ENCODE peak calls at places on chromosome 4, in seven cellular contexts. B is A549, F is endothelial cell of umbilical vein, E is HepG2, P is sigmoid colon, I is lower leg skin, H is transverse colon. J is an unnamed sample.

GRCh38 chr4:76449824-76450223 is 14.8 kb downstream of the SHROOM3 start:
- DNase-seq in P (no peak), H (no peak), F (no peak), B (no peak), E (no peak), I (no peak), J (no peak)

GRCh38 chr4:101279377-101279871 is 67.9 kb downstream of the PPP3CA start:
- DNase-seq in H (no peak), I (no peak), P (peak; percentile 74), B (peak; percentile 46), E (no peak), F (peak; percentile 67), J (peak; percentile 75)

GRCh38 chr4:103272174-103272573 is 74.0 kb upstream of the CENPE start:
- DNase-seq in B (no peak), I (no peak), H (no peak), P (no peak), F (no peak), E (no peak), J (no peak)

GRCh38 chr4:90317785-90318184 is 190.6 kb downstream of the CCSER1 start:
- DNase-seq in B (no peak), E (no peak), I (no peak), H (no peak), P (no peak), F (peak; percentile 82), J (no peak)

GRCh38 chr4:18020145-18020670 is 1.3 kb downstream of the LCORL start:
- DNase-seq in F (peak; percentile 27), P (no peak), E (no peak), H (peak; percentile 19), B (no peak), I (no peak), J (peak; percentile 52)

GRCh38 chr4:122783301-122784215 is 43.1 kb upstream of the FGF2 start:
- DNase-seq in I (no peak), E (peak; percentile 37), F (peak; percentile 86), P (peak; percentile 77), B (peak; percentile 70), H (peak; percentile 21), J (no peak)

GRCh38 chr4:112411781-112412281 is 104.1 kb downstream of the NEUROG2 start:
- DNase-seq in F (no peak), H (no peak), I (no peak), B (no peak), E (no peak), P (no peak), J (no peak)

GRCh38 chr4:27819261-27819660 is 958.6 kb downstream of the STIM2 start:
- DNase-seq in E (no peak), H (no peak), P (no peak), B (no peak), I (no peak), F (no peak), J (no peak)

GRCh38 chr4:119139822-119140252 is 4.2 kb downstream of the MYOZ2 start:
- DNase-seq in B (no peak), P (no peak), E (no peak), H (no peak), F (peak; percentile 68), I (no peak), J (no peak)

GRCh38 chr4:16508968-16509367 is 282.7 kb upstream of the TAPT1 start:
- DNase-seq in P (no peak), H (no peak), B (peak; percentile 10), E (no peak), F (no peak), I (no peak), J (peak; percentile 4)

GRCh38 chr4:47475411-47475810 is 9.7 kb upstream of the ATP10D start:
- DNase-seq in I (no peak), F (no peak), B (no peak), H (no peak), P (no peak), E (no peak), J (no peak)

GRCh38 chr4:142238589-142238988 is 602.2 kb downstream of the IL15 start:
- DNase-seq in I (no peak), P (no peak), B (no peak), F (no peak), E (no peak), H (no peak), J (no peak)

GRCh38 chr4:124288706-124289486 is 423.6 kb downstream of the ANKRD50 start:
- DNase-seq in H (no peak), E (no peak), F (no peak), I (no peak), P (no peak), B (no peak), J (no peak)

GRCh38 chr4:21413807-21414370 is 534.7 kb downstream of the KCNIP4 start:
- DNase-seq in P (no peak), F (no peak), E (no peak), H (no peak), I (no peak), B (no peak), J (no peak)

GRCh38 chr4:187209921-187210613 is 486.4 kb upstream of the FAT1 start:
- DNase-seq in B (no peak), I (no peak), H (no peak), F (no peak), E (no peak), P (no peak), J (no peak)

DNA sequence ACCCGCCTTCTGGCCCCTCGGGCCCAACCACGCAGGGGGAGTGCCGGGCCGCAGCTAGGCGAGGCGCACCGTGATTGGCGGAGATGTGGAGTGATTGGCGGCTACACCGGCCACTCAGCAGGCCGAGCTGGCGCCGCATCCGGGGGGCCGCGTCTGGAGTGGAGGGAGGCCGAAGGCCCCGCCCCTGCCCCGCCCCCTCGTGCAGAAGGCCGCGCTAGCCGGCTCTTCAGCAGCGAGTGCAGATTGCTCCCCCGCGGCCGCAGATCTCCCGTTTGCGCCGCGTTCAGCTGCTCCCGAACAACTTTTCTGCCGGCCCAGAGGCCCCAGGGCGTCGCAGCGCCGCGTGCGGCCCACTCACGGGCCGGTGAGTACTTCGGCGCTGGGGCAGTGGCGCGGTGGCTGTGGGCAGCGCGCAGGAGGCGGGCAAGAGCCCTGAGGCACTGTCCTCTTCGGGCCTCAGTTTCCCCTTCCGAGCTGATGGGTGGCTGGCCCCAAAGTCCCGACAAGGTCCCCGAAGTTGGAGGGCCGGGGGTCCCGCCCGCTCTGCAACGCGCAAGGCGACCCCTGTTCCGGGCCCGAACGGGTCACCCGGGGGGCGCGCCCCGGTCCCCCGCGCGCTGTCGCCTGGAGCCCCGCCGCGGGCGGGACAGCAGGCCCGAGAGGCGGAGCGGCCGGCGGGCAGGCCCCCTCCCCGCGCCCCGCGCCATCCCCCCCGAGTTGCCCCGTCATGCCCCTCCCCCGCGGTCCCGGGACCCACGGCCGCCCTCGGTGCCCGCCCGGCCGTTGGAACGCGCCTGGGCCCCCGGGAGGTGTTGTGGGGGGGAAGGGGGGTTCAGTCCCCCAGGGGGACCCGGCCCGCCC is at the start of gene WFS1:
- DNase-seq in P (peak; percentile 99), I (peak; percentile 100), F (peak; percentile 99), B (peak; percentile 97), E (peak; percentile 94), H (peak; percentile 99), J (peak; percentile 86)
- TF ChIP-seq POLR2A in P (peak; percentile 69), I (no peak), F (peak; percentile 54), B (peak; percentile 60), E (no peak), H (peak; percentile 81), J (no peak)

DNA sequence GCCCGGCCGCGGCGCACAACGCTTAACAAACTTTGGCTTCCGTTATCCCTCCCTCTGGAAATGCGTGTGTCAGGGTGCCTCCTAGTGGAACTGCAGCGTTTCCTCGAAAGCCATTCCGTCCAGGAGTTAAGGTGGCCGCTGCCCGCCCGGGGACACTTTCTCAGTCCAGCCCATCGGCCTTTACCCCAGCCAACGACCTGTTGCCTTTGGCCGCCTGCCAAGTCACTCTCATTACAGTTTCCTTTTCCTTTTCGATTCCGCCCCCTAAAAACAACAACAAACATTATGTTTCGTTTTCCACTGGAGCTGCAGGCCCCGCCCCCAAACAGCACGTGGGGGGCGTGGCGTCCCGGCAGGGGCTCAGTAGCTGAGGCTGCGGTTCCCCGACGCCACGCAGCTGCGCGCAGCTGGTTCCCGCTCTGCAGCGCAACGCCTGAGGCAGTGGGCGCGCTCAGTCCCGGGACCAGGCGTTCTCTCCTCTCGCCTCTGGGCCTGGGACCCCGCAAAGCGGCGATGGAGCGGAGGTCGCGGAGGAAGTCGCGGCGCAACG is at the start of gene HERC5:
- DNase-seq in H (peak; percentile 94), F (peak; percentile 97), P (peak; percentile 94), I (peak; percentile 98), E (peak; percentile 74), B (peak; percentile 93), J (peak; percentile 93)
- TF ChIP-seq POLR2A in H (peak; percentile 62), F (no peak), P (peak; percentile 11), I (no peak), E (no peak), B (no peak), J (no peak)

GRCh38 chr4:110623710-110624015 is 786 bp upstream of the PITX2 start:
- DNase-seq in E (no peak), P (no peak), H (no peak), B (no peak), F (no peak), I (no peak), J (no peak)

GRCh38 chr4:110621839-110622751 is 782 bp downstream of the PITX2 start:
- DNase-seq in F (no peak), E (no peak), P (no peak), B (no peak), H (no peak), I (peak; percentile 80), J (no peak)

GRCh38 chr4:110624016-110624770 is 1.3 kb upstream of the PITX2 start:
- DNase-seq in F (no peak), I (no peak), P (no peak), B (no peak), H (no peak), E (no peak), J (no peak)

GRCh38 chr4:110621328-110621812 is 1.5 kb downstream of the PITX2 start:
- DNase-seq in E (no peak), F (no peak), I (no peak), P (no peak), B (no peak), H (no peak), J (no peak)

GRCh38 chr4:110622841-110623709 is at the start of gene PITX2:
- DNase-seq in H (peak; percentile 95), B (no peak), P (peak; percentile 70), F (peak; percentile 89), E (no peak), I (peak; percentile 97), J (peak; percentile 63)
- TF ChIP-seq POLR2A in H (peak; percentile 57), B (no peak), P (no peak), F (no peak), E (no peak), I (no peak), J (no peak)

DNA sequence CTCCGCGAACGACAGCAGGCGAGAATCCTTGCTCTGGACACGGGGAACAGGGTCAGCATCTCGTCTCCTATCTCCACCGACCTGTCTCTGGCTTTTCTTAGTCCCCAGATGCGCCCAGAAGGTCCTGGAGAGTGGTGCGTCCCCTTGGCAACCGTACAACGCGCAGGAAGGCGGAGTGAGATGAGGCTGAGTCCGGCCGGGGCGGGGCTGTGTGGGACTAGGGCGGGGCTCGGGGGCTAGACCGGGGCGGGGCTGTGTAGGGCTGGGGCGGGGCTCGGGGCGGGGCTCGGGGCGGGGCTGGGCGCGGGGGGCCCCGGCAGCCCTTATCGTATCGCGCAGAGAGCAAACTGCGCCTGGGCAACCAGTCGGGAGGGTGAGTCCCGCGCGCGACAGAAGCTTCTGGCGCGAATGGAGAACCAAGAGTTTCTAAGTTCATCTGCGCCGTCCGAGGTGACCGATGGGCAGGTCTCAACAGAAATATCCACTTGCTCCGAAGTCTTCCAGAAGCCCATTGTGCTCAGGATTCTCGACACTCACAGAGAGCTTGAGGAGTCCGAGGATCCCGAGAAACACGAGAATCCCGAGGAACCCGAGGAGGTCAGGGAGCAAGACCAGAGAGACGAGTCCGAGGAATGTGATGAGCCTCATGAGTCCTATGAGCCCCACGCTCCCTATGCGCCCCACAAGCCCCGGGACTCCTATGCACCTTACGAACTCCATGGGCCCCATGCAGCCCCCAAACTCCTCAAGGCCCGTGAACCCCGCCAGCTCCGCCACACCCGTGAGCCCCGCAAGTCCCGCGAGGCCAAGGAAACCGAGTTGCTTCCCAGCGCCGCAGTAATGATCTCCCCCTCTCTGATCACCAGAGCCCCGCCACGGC is 24.9 kb downstream of the ARL9 start:
- DNase-seq in B (peak; percentile 66), E (peak; percentile 12), H (peak; percentile 90), F (peak; percentile 72), P (peak; percentile 96), I (peak; percentile 96), J (peak; percentile 98)
- TF ChIP-seq POLR2A in B (peak; percentile 44), E (no peak), H (no peak), F (peak; percentile 43), P (peak; percentile 32), I (no peak), J (peak; percentile 88)

J was measured in erythroblast.